ENCODE peak calls at places on chromosomes 7 and 10, in four cellular contexts. U is M059J, N is globus pallidus, E is SK-N-DZ. X is an unnamed sample.

GRCh38 chr10:69446650-69447151 is 4.6 kb upstream of the TSPAN15 start:
- DNase-seq in U (peak; percentile 95), N (no peak), E (no peak), X (no peak)

GRCh38 chr7:47591655-47592572 is 10.0 kb upstream of the TNS3 start:
- DNase-seq in U (peak; percentile 86), N (no peak), E (no peak), X (no peak)

GRCh38 chr10:79304479-79305087 is 42.7 kb upstream of the PPIF start:
- DNase-seq in U (no peak), N (no peak), E (no peak), X (no peak)

GRCh38 chr7:112160130-112160770 is 45.9 kb downstream of the DOCK4 start:
- DNase-seq in U (peak; percentile 77), N (no peak), E (peak; percentile 95), X (no peak)

GRCh38 chr7:100152404-100152803 is 3.7 kb downstream of the LAMTOR4 start:
- DNase-seq in U (no peak), N (no peak), E (no peak), X (no peak)

GRCh38 chr10:128096486-128097199 is 29.6 kb downstream of the MKI67 start:
- DNase-seq in U (peak; percentile 72), N (no peak), E (no peak), X (no peak)

GRCh38 chr7:141339603-141340002 is 211.6 kb upstream of the AGK start:
- DNase-seq in U (peak; percentile 19), N (no peak), E (no peak), X (no peak)

GRCh38 chr7:32588657-32589056 is 93.4 kb downstream of the AVL9 start:
- DNase-seq in U (peak; percentile 95), N (no peak), E (no peak), X (no peak)

GRCh38 chr10:81961451-81962184 is 86.6 kb downstream of the NRG3 start:
- DNase-seq in U (no peak), N (no peak), E (no peak), X (no peak)

GRCh38 chr10:9038146-9038714 is 983.7 kb downstream of the GATA3 start:
- DNase-seq in U (no peak), N (no peak), E (no peak), X (peak; percentile 1)

GRCh38 chr10:80196270-80196949 is 8.9 kb downstream of the ANXA11 start:
- DNase-seq in U (peak; percentile 87), N (no peak), E (no peak), X (no peak)

GRCh38 chr10:112631501-112632410 is 184.7 kb downstream of the VTI1A start:
- DNase-seq in U (no peak), N (peak; percentile 12), E (no peak), X (no peak)

GRCh38 chr10:100297242-100297641 is 10.8 kb upstream of the BLOC1S2 start:
- DNase-seq in U (no peak), N (no peak), E (no peak), X (no peak)

GRCh38 chr10:35821339-35821911 is 179.3 kb upstream of the FZD8 start:
- DNase-seq in U (peak; percentile 1), N (no peak), E (no peak), X (no peak)

GRCh38 chr7:127021019-127021738 is 231.6 kb downstream of the GRM8 start:
- DNase-seq in U (no peak), N (no peak), E (no peak), X (no peak)